ENCODE peak calls at places on chromosomes 12 and 14, in eight cellular contexts. One of them, this sample, is unnamed.

GRCh38 chr12:50611021-50611420 is 106.2 kb downstream of the DIP2B start:
- DNase-seq in activated CD8-positive, alpha-beta T cell treated with anti-CD3 and anti-CD28 coated beads, Interleukin-2, amount 10 ng/mL, durations not matched to agents 7 days and 5 days: no peak
- DNase-seq in neural progenitor cell: no peak
- DNase-seq in HuH-7.5: no peak
- DNase-seq in lower leg skin: no peak
- DNase-seq in hepatic stellate cell: no peak
- DNase-seq in head of caudate nucleus: no peak
- DNase-seq in activated CD4-positive, alpha-beta T cell treated with anti-CD3 and anti-CD28 coated beads, Interleukin-2, amount 50 U/mL, for 48 hours: no peak
- DNase-seq in this sample: no peak

GRCh38 chr14:61663312-61663974 is 31.9 kb upstream of the HIF1A start:
- DNase-seq in activated CD8-positive, alpha-beta T cell treated with anti-CD3 and anti-CD28 coated beads, Interleukin-2, amount 10 ng/mL, durations not matched to agents 7 days and 5 days: no peak
- DNase-seq in neural progenitor cell: no peak
- DNase-seq in HuH-7.5: no peak
- DNase-seq in lower leg skin: no peak
- DNase-seq in hepatic stellate cell: no peak
- DNase-seq in head of caudate nucleus: no peak
- DNase-seq in activated CD4-positive, alpha-beta T cell treated with anti-CD3 and anti-CD28 coated beads, Interleukin-2, amount 50 U/mL, for 48 hours: no peak
- DNase-seq in this sample: no peak

GRCh38 chr14:21694425-21694824 is 20.8 kb upstream of the OR4E1 start:
- DNase-seq in activated CD8-positive, alpha-beta T cell treated with anti-CD3 and anti-CD28 coated beads, Interleukin-2, amount 10 ng/mL, durations not matched to agents 7 days and 5 days: no peak
- DNase-seq in neural progenitor cell: no peak
- DNase-seq in HuH-7.5: no peak
- DNase-seq in lower leg skin: no peak
- DNase-seq in hepatic stellate cell: no peak
- DNase-seq in head of caudate nucleus: no peak
- DNase-seq in activated CD4-positive, alpha-beta T cell treated with anti-CD3 and anti-CD28 coated beads, Interleukin-2, amount 50 U/mL, for 48 hours: no peak
- DNase-seq in this sample: no peak

GRCh38 chr14:77183896-77184295 is 2.3 kb downstream of the TMEM63C start:
- DNase-seq in activated CD8-positive, alpha-beta T cell treated with anti-CD3 and anti-CD28 coated beads, Interleukin-2, amount 10 ng/mL, durations not matched to agents 7 days and 5 days: no peak
- DNase-seq in neural progenitor cell: no peak
- DNase-seq in HuH-7.5: no peak
- DNase-seq in lower leg skin: no peak
- DNase-seq in hepatic stellate cell: no peak
- DNase-seq in head of caudate nucleus: no peak
- DNase-seq in activated CD4-positive, alpha-beta T cell treated with anti-CD3 and anti-CD28 coated beads, Interleukin-2, amount 50 U/mL, for 48 hours: no peak
- DNase-seq in this sample: no peak

GRCh38 chr14:70121521-70121920 is 67.2 kb downstream of the SLC8A3 start:
- DNase-seq in activated CD8-positive, alpha-beta T cell treated with anti-CD3 and anti-CD28 coated beads, Interleukin-2, amount 10 ng/mL, durations not matched to agents 7 days and 5 days: no peak
- DNase-seq in neural progenitor cell: peak
- DNase-seq in HuH-7.5: no peak
- DNase-seq in lower leg skin: peak
- DNase-seq in hepatic stellate cell: no peak
- DNase-seq in head of caudate nucleus: no peak
- DNase-seq in activated CD4-positive, alpha-beta T cell treated with anti-CD3 and anti-CD28 coated beads, Interleukin-2, amount 50 U/mL, for 48 hours: no peak
- DNase-seq in this sample: no peak

GRCh38 chr14:46490150-46490769 is 161.3 kb downstream of the RPL10L start:
- DNase-seq in activated CD8-positive, alpha-beta T cell treated with anti-CD3 and anti-CD28 coated beads, Interleukin-2, amount 10 ng/mL, durations not matched to agents 7 days and 5 days: no peak
- DNase-seq in neural progenitor cell: peak
- DNase-seq in HuH-7.5: no peak
- DNase-seq in lower leg skin: no peak
- DNase-seq in hepatic stellate cell: no peak
- DNase-seq in head of caudate nucleus: no peak
- DNase-seq in activated CD4-positive, alpha-beta T cell treated with anti-CD3 and anti-CD28 coated beads, Interleukin-2, amount 50 U/mL, for 48 hours: no peak
- DNase-seq in this sample: no peak

GRCh38 chr12:124646385-124647230 is 79.2 kb upstream of the NCOR2 start:
- DNase-seq in activated CD8-positive, alpha-beta T cell treated with anti-CD3 and anti-CD28 coated beads, Interleukin-2, amount 10 ng/mL, durations not matched to agents 7 days and 5 days: peak
- DNase-seq in neural progenitor cell: no peak
- DNase-seq in HuH-7.5: no peak
- DNase-seq in lower leg skin: no peak
- DNase-seq in hepatic stellate cell: no peak
- DNase-seq in head of caudate nucleus: peak
- DNase-seq in activated CD4-positive, alpha-beta T cell treated with anti-CD3 and anti-CD28 coated beads, Interleukin-2, amount 50 U/mL, for 48 hours: peak
- DNase-seq in this sample: no peak

GRCh38 chr12:116880817-116881324 is 370 bp downstream of the HRK start:
- DNase-seq in activated CD8-positive, alpha-beta T cell treated with anti-CD3 and anti-CD28 coated beads, Interleukin-2, amount 10 ng/mL, durations not matched to agents 7 days and 5 days: peak
- DNase-seq in neural progenitor cell: peak
- DNase-seq in HuH-7.5: peak
- DNase-seq in lower leg skin: no peak
- DNase-seq in hepatic stellate cell: peak
- DNase-seq in head of caudate nucleus: no peak
- DNase-seq in activated CD4-positive, alpha-beta T cell treated with anti-CD3 and anti-CD28 coated beads, Interleukin-2, amount 50 U/mL, for 48 hours: peak
- DNase-seq in this sample: peak

GRCh38 chr12:119669744-119670472 is 2.0 kb downstream of the PRKAB1 start:
- DNase-seq in activated CD8-positive, alpha-beta T cell treated with anti-CD3 and anti-CD28 coated beads, Interleukin-2, amount 10 ng/mL, durations not matched to agents 7 days and 5 days: no peak
- DNase-seq in neural progenitor cell: no peak
- DNase-seq in HuH-7.5: no peak
- DNase-seq in lower leg skin: no peak
- DNase-seq in hepatic stellate cell: no peak
- DNase-seq in head of caudate nucleus: no peak
- DNase-seq in activated CD4-positive, alpha-beta T cell treated with anti-CD3 and anti-CD28 coated beads, Interleukin-2, amount 50 U/mL, for 48 hours: no peak
- DNase-seq in this sample: no peak

GRCh38 chr12:113232787-113233585 is 11.7 kb downstream of the TPCN1 start:
- DNase-seq in activated CD8-positive, alpha-beta T cell treated with anti-CD3 and anti-CD28 coated beads, Interleukin-2, amount 10 ng/mL, durations not matched to agents 7 days and 5 days: peak
- DNase-seq in neural progenitor cell: peak
- DNase-seq in HuH-7.5: no peak
- DNase-seq in lower leg skin: peak
- DNase-seq in hepatic stellate cell: no peak
- DNase-seq in head of caudate nucleus: peak
- DNase-seq in activated CD4-positive, alpha-beta T cell treated with anti-CD3 and anti-CD28 coated beads, Interleukin-2, amount 50 U/mL, for 48 hours: peak
- DNase-seq in this sample: peak

GRCh38 chr12:75862692-75863471 is 168.7 kb downstream of the PHLDA1 start:
- DNase-seq in activated CD8-positive, alpha-beta T cell treated with anti-CD3 and anti-CD28 coated beads, Interleukin-2, amount 10 ng/mL, durations not matched to agents 7 days and 5 days: no peak
- DNase-seq in neural progenitor cell: no peak
- DNase-seq in HuH-7.5: no peak
- DNase-seq in lower leg skin: no peak
- DNase-seq in hepatic stellate cell: peak
- DNase-seq in head of caudate nucleus: no peak
- DNase-seq in activated CD4-positive, alpha-beta T cell treated with anti-CD3 and anti-CD28 coated beads, Interleukin-2, amount 50 U/mL, for 48 hours: no peak
- DNase-seq in this sample: no peak

GRCh38 chr14:57136669-57137068 is 132.0 kb downstream of the EXOC5 start:
- DNase-seq in activated CD8-positive, alpha-beta T cell treated with anti-CD3 and anti-CD28 coated beads, Interleukin-2, amount 10 ng/mL, durations not matched to agents 7 days and 5 days: no peak
- DNase-seq in neural progenitor cell: no peak
- DNase-seq in HuH-7.5: no peak
- DNase-seq in lower leg skin: no peak
- DNase-seq in hepatic stellate cell: no peak
- DNase-seq in head of caudate nucleus: peak
- DNase-seq in activated CD4-positive, alpha-beta T cell treated with anti-CD3 and anti-CD28 coated beads, Interleukin-2, amount 50 U/mL, for 48 hours: no peak
- DNase-seq in this sample: no peak

GRCh38 chr14:34218866-34219265 is 243.2 kb downstream of the SPTSSA start:
- DNase-seq in activated CD8-positive, alpha-beta T cell treated with anti-CD3 and anti-CD28 coated beads, Interleukin-2, amount 10 ng/mL, durations not matched to agents 7 days and 5 days: no peak
- DNase-seq in neural progenitor cell: no peak
- DNase-seq in HuH-7.5: no peak
- DNase-seq in lower leg skin: no peak
- DNase-seq in hepatic stellate cell: no peak
- DNase-seq in head of caudate nucleus: no peak
- DNase-seq in activated CD4-positive, alpha-beta T cell treated with anti-CD3 and anti-CD28 coated beads, Interleukin-2, amount 50 U/mL, for 48 hours: no peak
- DNase-seq in this sample: no peak

GRCh38 chr12:65496617-65497016 is 218.1 kb downstream of the MSRB3 start:
- DNase-seq in activated CD8-positive, alpha-beta T cell treated with anti-CD3 and anti-CD28 coated beads, Interleukin-2, amount 10 ng/mL, durations not matched to agents 7 days and 5 days: no peak
- DNase-seq in neural progenitor cell: no peak
- DNase-seq in HuH-7.5: no peak
- DNase-seq in lower leg skin: no peak
- DNase-seq in hepatic stellate cell: no peak
- DNase-seq in head of caudate nucleus: no peak
- DNase-seq in activated CD4-positive, alpha-beta T cell treated with anti-CD3 and anti-CD28 coated beads, Interleukin-2, amount 50 U/mL, for 48 hours: no peak
- DNase-seq in this sample: no peak

GRCh38 chr12:21852251-21852650 is 77.7 kb upstream of the KCNJ8 start:
- DNase-seq in activated CD8-positive, alpha-beta T cell treated with anti-CD3 and anti-CD28 coated beads, Interleukin-2, amount 10 ng/mL, durations not matched to agents 7 days and 5 days: no peak
- DNase-seq in neural progenitor cell: no peak
- DNase-seq in HuH-7.5: no peak
- DNase-seq in lower leg skin: no peak
- DNase-seq in hepatic stellate cell: peak
- DNase-seq in head of caudate nucleus: no peak
- DNase-seq in activated CD4-positive, alpha-beta T cell treated with anti-CD3 and anti-CD28 coated beads, Interleukin-2, amount 50 U/mL, for 48 hours: no peak
- DNase-seq in this sample: no peak

GRCh38 chr14:70052990-70053389 is 135.8 kb downstream of the SLC8A3 start:
- DNase-seq in activated CD8-positive, alpha-beta T cell treated with anti-CD3 and anti-CD28 coated beads, Interleukin-2, amount 10 ng/mL, durations not matched to agents 7 days and 5 days: peak
- DNase-seq in neural progenitor cell: peak
- DNase-seq in HuH-7.5: no peak
- DNase-seq in lower leg skin: no peak
- DNase-seq in hepatic stellate cell: no peak
- DNase-seq in head of caudate nucleus: no peak
- DNase-seq in activated CD4-positive, alpha-beta T cell treated with anti-CD3 and anti-CD28 coated beads, Interleukin-2, amount 50 U/mL, for 48 hours: peak
- DNase-seq in this sample: peak

GRCh38 chr12:66290716-66291200 is 11.5 kb upstream of the HELB start:
- DNase-seq in activated CD8-positive, alpha-beta T cell treated with anti-CD3 and anti-CD28 coated beads, Interleukin-2, amount 10 ng/mL, durations not matched to agents 7 days and 5 days: peak
- DNase-seq in neural progenitor cell: no peak
- DNase-seq in HuH-7.5: no peak
- DNase-seq in lower leg skin: no peak
- DNase-seq in hepatic stellate cell: no peak
- DNase-seq in head of caudate nucleus: no peak
- DNase-seq in activated CD4-positive, alpha-beta T cell treated with anti-CD3 and anti-CD28 coated beads, Interleukin-2, amount 50 U/mL, for 48 hours: no peak
- DNase-seq in this sample: peak

GRCh38 chr12:4866288-4866687 is 43.4 kb upstream of the KCNA1 start:
- DNase-seq in activated CD8-positive, alpha-beta T cell treated with anti-CD3 and anti-CD28 coated beads, Interleukin-2, amount 10 ng/mL, durations not matched to agents 7 days and 5 days: no peak
- DNase-seq in neural progenitor cell: no peak
- DNase-seq in HuH-7.5: no peak
- DNase-seq in lower leg skin: no peak
- DNase-seq in hepatic stellate cell: no peak
- DNase-seq in head of caudate nucleus: no peak
- DNase-seq in activated CD4-positive, alpha-beta T cell treated with anti-CD3 and anti-CD28 coated beads, Interleukin-2, amount 50 U/mL, for 48 hours: no peak
- DNase-seq in this sample: no peak

GRCh38 chr14:52706286-52706685 is 714 bp upstream of the PSMC6 start:
- DNase-seq in activated CD8-positive, alpha-beta T cell treated with anti-CD3 and anti-CD28 coated beads, Interleukin-2, amount 10 ng/mL, durations not matched to agents 7 days and 5 days: peak
- DNase-seq in neural progenitor cell: no peak
- DNase-seq in HuH-7.5: no peak
- DNase-seq in lower leg skin: no peak
- DNase-seq in hepatic stellate cell: no peak
- DNase-seq in head of caudate nucleus: no peak
- DNase-seq in activated CD4-positive, alpha-beta T cell treated with anti-CD3 and anti-CD28 coated beads, Interleukin-2, amount 50 U/mL, for 48 hours: peak
- DNase-seq in this sample: peak

GRCh38 chr12:123478762-123479161 is 20.8 kb downstream of the SNRNP35 start:
- DNase-seq in activated CD8-positive, alpha-beta T cell treated with anti-CD3 and anti-CD28 coated beads, Interleukin-2, amount 10 ng/mL, durations not matched to agents 7 days and 5 days: no peak
- DNase-seq in neural progenitor cell: no peak
- DNase-seq in HuH-7.5: no peak
- DNase-seq in lower leg skin: no peak
- DNase-seq in hepatic stellate cell: peak
- DNase-seq in head of caudate nucleus: peak
- DNase-seq in activated CD4-positive, alpha-beta T cell treated with anti-CD3 and anti-CD28 coated beads, Interleukin-2, amount 50 U/mL, for 48 hours: no peak
- DNase-seq in this sample: no peak

GRCh38 chr14:96592591-96593388 is 90.6 kb downstream of the PAPOLA start:
- DNase-seq in activated CD8-positive, alpha-beta T cell treated with anti-CD3 and anti-CD28 coated beads, Interleukin-2, amount 10 ng/mL, durations not matched to agents 7 days and 5 days: peak
- DNase-seq in neural progenitor cell: no peak
- DNase-seq in HuH-7.5: peak
- DNase-seq in lower leg skin: peak
- DNase-seq in hepatic stellate cell: peak
- DNase-seq in head of caudate nucleus: peak
- DNase-seq in activated CD4-positive, alpha-beta T cell treated with anti-CD3 and anti-CD28 coated beads, Interleukin-2, amount 50 U/mL, for 48 hours: peak
- DNase-seq in this sample: peak

GRCh38 chr14:58665773-58666500 is 28.2 kb downstream of the DACT1 start:
- DNase-seq in activated CD8-positive, alpha-beta T cell treated with anti-CD3 and anti-CD28 coated beads, Interleukin-2, amount 10 ng/mL, durations not matched to agents 7 days and 5 days: no peak
- DNase-seq in neural progenitor cell: no peak
- DNase-seq in HuH-7.5: no peak
- DNase-seq in lower leg skin: no peak
- DNase-seq in hepatic stellate cell: no peak
- DNase-seq in head of caudate nucleus: no peak
- DNase-seq in activated CD4-positive, alpha-beta T cell treated with anti-CD3 and anti-CD28 coated beads, Interleukin-2, amount 50 U/mL, for 48 hours: no peak
- DNase-seq in this sample: no peak

GRCh38 chr12:54374555-54375257 is 9.8 kb downstream of the ZNF385A start:
- DNase-seq in activated CD8-positive, alpha-beta T cell treated with anti-CD3 and anti-CD28 coated beads, Interleukin-2, amount 10 ng/mL, durations not matched to agents 7 days and 5 days: no peak
- DNase-seq in neural progenitor cell: no peak
- DNase-seq in HuH-7.5: no peak
- DNase-seq in lower leg skin: peak
- DNase-seq in hepatic stellate cell: no peak
- DNase-seq in head of caudate nucleus: no peak
- DNase-seq in activated CD4-positive, alpha-beta T cell treated with anti-CD3 and anti-CD28 coated beads, Interleukin-2, amount 50 U/mL, for 48 hours: no peak
- DNase-seq in this sample: no peak

GRCh38 chr12:51941011-51941561 is 10.4 kb upstream of the ACVR1B start:
- DNase-seq in activated CD8-positive, alpha-beta T cell treated with anti-CD3 and anti-CD28 coated beads, Interleukin-2, amount 10 ng/mL, durations not matched to agents 7 days and 5 days: no peak
- DNase-seq in neural progenitor cell: peak
- DNase-seq in HuH-7.5: no peak
- DNase-seq in lower leg skin: peak
- DNase-seq in hepatic stellate cell: peak
- DNase-seq in head of caudate nucleus: no peak
- DNase-seq in activated CD4-positive, alpha-beta T cell treated with anti-CD3 and anti-CD28 coated beads, Interleukin-2, amount 50 U/mL, for 48 hours: no peak
- DNase-seq in this sample: no peak

GRCh38 chr12:87756111-87756510 is 273.1 kb downstream of the C12orf50 start:
- DNase-seq in activated CD8-positive, alpha-beta T cell treated with anti-CD3 and anti-CD28 coated beads, Interleukin-2, amount 10 ng/mL, durations not matched to agents 7 days and 5 days: no peak
- DNase-seq in neural progenitor cell: no peak
- DNase-seq in HuH-7.5: peak
- DNase-seq in lower leg skin: no peak
- DNase-seq in hepatic stellate cell: peak
- DNase-seq in head of caudate nucleus: no peak
- DNase-seq in activated CD4-positive, alpha-beta T cell treated with anti-CD3 and anti-CD28 coated beads, Interleukin-2, amount 50 U/mL, for 48 hours: no peak
- DNase-seq in this sample: no peak

GRCh38 chr14:20809917-20810316 is 7.3 kb upstream of the RNASE1 start:
- DNase-seq in activated CD8-positive, alpha-beta T cell treated with anti-CD3 and anti-CD28 coated beads, Interleukin-2, amount 10 ng/mL, durations not matched to agents 7 days and 5 days: no peak
- DNase-seq in neural progenitor cell: no peak
- DNase-seq in HuH-7.5: no peak
- DNase-seq in lower leg skin: no peak
- DNase-seq in hepatic stellate cell: no peak
- DNase-seq in head of caudate nucleus: no peak
- DNase-seq in activated CD4-positive, alpha-beta T cell treated with anti-CD3 and anti-CD28 coated beads, Interleukin-2, amount 50 U/mL, for 48 hours: no peak
- DNase-seq in this sample: no peak

GRCh38 chr12:117051380-117051779 is 47.8 kb downstream of the TESC start:
- DNase-seq in activated CD8-positive, alpha-beta T cell treated with anti-CD3 and anti-CD28 coated beads, Interleukin-2, amount 10 ng/mL, durations not matched to agents 7 days and 5 days: no peak
- DNase-seq in neural progenitor cell: no peak
- DNase-seq in HuH-7.5: no peak
- DNase-seq in lower leg skin: no peak
- DNase-seq in hepatic stellate cell: no peak
- DNase-seq in head of caudate nucleus: no peak
- DNase-seq in activated CD4-positive, alpha-beta T cell treated with anti-CD3 and anti-CD28 coated beads, Interleukin-2, amount 50 U/mL, for 48 hours: no peak
- DNase-seq in this sample: no peak

GRCh38 chr12:12319501-12320322 is 30.3 kb downstream of the MANSC1 start:
- DNase-seq in activated CD8-positive, alpha-beta T cell treated with anti-CD3 and anti-CD28 coated beads, Interleukin-2, amount 10 ng/mL, durations not matched to agents 7 days and 5 days: no peak
- DNase-seq in neural progenitor cell: no peak
- DNase-seq in HuH-7.5: no peak
- DNase-seq in lower leg skin: no peak
- DNase-seq in hepatic stellate cell: no peak
- DNase-seq in head of caudate nucleus: no peak
- DNase-seq in activated CD4-positive, alpha-beta T cell treated with anti-CD3 and anti-CD28 coated beads, Interleukin-2, amount 50 U/mL, for 48 hours: no peak
- DNase-seq in this sample: no peak

GRCh38 chr14:55884819-55885218 is 233.4 kb upstream of the PELI2 start:
- DNase-seq in activated CD8-positive, alpha-beta T cell treated with anti-CD3 and anti-CD28 coated beads, Interleukin-2, amount 10 ng/mL, durations not matched to agents 7 days and 5 days: no peak
- DNase-seq in neural progenitor cell: no peak
- DNase-seq in HuH-7.5: no peak
- DNase-seq in lower leg skin: no peak
- DNase-seq in hepatic stellate cell: no peak
- DNase-seq in head of caudate nucleus: no peak
- DNase-seq in activated CD4-positive, alpha-beta T cell treated with anti-CD3 and anti-CD28 coated beads, Interleukin-2, amount 50 U/mL, for 48 hours: no peak
- DNase-seq in this sample: no peak

GRCh38 chr12:13116259-13116658 is 12.8 kb upstream of the GSG1 start:
- DNase-seq in activated CD8-positive, alpha-beta T cell treated with anti-CD3 and anti-CD28 coated beads, Interleukin-2, amount 10 ng/mL, durations not matched to agents 7 days and 5 days: no peak
- DNase-seq in neural progenitor cell: peak
- DNase-seq in HuH-7.5: no peak
- DNase-seq in lower leg skin: no peak
- DNase-seq in hepatic stellate cell: no peak
- DNase-seq in head of caudate nucleus: no peak
- DNase-seq in activated CD4-positive, alpha-beta T cell treated with anti-CD3 and anti-CD28 coated beads, Interleukin-2, amount 50 U/mL, for 48 hours: no peak
- DNase-seq in this sample: no peak

GRCh38 chr14:106222736-106223135 is 696.4 kb downstream of the TMEM121 start:
- DNase-seq in activated CD8-positive, alpha-beta T cell treated with anti-CD3 and anti-CD28 coated beads, Interleukin-2, amount 10 ng/mL, durations not matched to agents 7 days and 5 days: no peak
- DNase-seq in neural progenitor cell: no peak
- DNase-seq in HuH-7.5: no peak
- DNase-seq in lower leg skin: no peak
- DNase-seq in hepatic stellate cell: no peak
- DNase-seq in head of caudate nucleus: no peak
- DNase-seq in activated CD4-positive, alpha-beta T cell treated with anti-CD3 and anti-CD28 coated beads, Interleukin-2, amount 50 U/mL, for 48 hours: no peak
- DNase-seq in this sample: no peak

GRCh38 chr12:66024966-66025365 is 105.6 kb downstream of the LLPH start:
- DNase-seq in activated CD8-positive, alpha-beta T cell treated with anti-CD3 and anti-CD28 coated beads, Interleukin-2, amount 10 ng/mL, durations not matched to agents 7 days and 5 days: no peak
- DNase-seq in neural progenitor cell: no peak
- DNase-seq in HuH-7.5: no peak
- DNase-seq in lower leg skin: no peak
- DNase-seq in hepatic stellate cell: no peak
- DNase-seq in head of caudate nucleus: no peak
- DNase-seq in activated CD4-positive, alpha-beta T cell treated with anti-CD3 and anti-CD28 coated beads, Interleukin-2, amount 50 U/mL, for 48 hours: no peak
- DNase-seq in this sample: no peak

GRCh38 chr12:64187370-64187769 is 34.7 kb downstream of the KICS2 start:
- DNase-seq in activated CD8-positive, alpha-beta T cell treated with anti-CD3 and anti-CD28 coated beads, Interleukin-2, amount 10 ng/mL, durations not matched to agents 7 days and 5 days: no peak
- DNase-seq in neural progenitor cell: no peak
- DNase-seq in HuH-7.5: no peak
- DNase-seq in lower leg skin: no peak
- DNase-seq in hepatic stellate cell: no peak
- DNase-seq in head of caudate nucleus: no peak
- DNase-seq in activated CD4-positive, alpha-beta T cell treated with anti-CD3 and anti-CD28 coated beads, Interleukin-2, amount 50 U/mL, for 48 hours: no peak
- DNase-seq in this sample: no peak

GRCh38 chr12:28086521-28086920 is 103.7 kb upstream of the CCDC91 start:
- DNase-seq in activated CD8-positive, alpha-beta T cell treated with anti-CD3 and anti-CD28 coated beads, Interleukin-2, amount 10 ng/mL, durations not matched to agents 7 days and 5 days: no peak
- DNase-seq in neural progenitor cell: no peak
- DNase-seq in HuH-7.5: no peak
- DNase-seq in lower leg skin: no peak
- DNase-seq in hepatic stellate cell: no peak
- DNase-seq in head of caudate nucleus: no peak
- DNase-seq in activated CD4-positive, alpha-beta T cell treated with anti-CD3 and anti-CD28 coated beads, Interleukin-2, amount 50 U/mL, for 48 hours: no peak
- DNase-seq in this sample: no peak

This sample was measured in activated CD4-positive, alpha-beta memory T cell treated with anti-CD3 and anti-CD28 coated beads, Interleukin-2, amount 10 ng/mL, durations not matched to agents 7 days and 5 days.